ENCODE peak calls at places on chromosome 1, in four cellular contexts. Y is kidney epithelial cell, A is spleen, M is heart right ventricle. K is an unnamed sample.

GRCh38 chr1:59767119-59767518 is 47.6 kb upstream of the HOOK1 start:
- DNase-seq in Y (no peak), A (no peak), M (no peak), K (no peak)

GRCh38 chr1:56464294-56464693 is 115.1 kb downstream of the PLPP3 start:
- DNase-seq in A (no peak), Y (no peak), M (no peak), K (no peak)

GRCh38 chr1:114154146-114154962 is 685 bp upstream of the SYT6 start:
- DNase-seq in A (no peak), M (no peak), Y (no peak), K (no peak)

GRCh38 chr1:42960693-42961559 is 2.3 kb upstream of the SLC2A1 start:
- DNase-seq in Y (no peak), A (no peak), M (no peak), K (no peak)

GRCh38 chr1:25896266-25896665 is 10.0 kb downstream of the STMN1 start:
- DNase-seq in M (no peak), A (no peak), Y (no peak), K (no peak)

GRCh38 chr1:19468397-19468956 is 16.9 kb downstream of the CAPZB start:
- DNase-seq in M (peak), Y (no peak), A (peak), K (no peak)

GRCh38 chr1:59055908-59056719 is 240.8 kb upstream of the FGGY start:
- DNase-seq in M (no peak), A (no peak), Y (no peak), K (no peak)

GRCh38 chr1:55329091-55329490 is 113.9 kb upstream of the USP24 start:
- DNase-seq in M (peak), Y (no peak), A (no peak), K (no peak)

GRCh38 chr1:14027099-14027498 is 327.1 kb downstream of the PRDM2 start:
- DNase-seq in A (no peak), Y (no peak), M (no peak), K (no peak)

GRCh38 chr1:91151702-91152101 is 129.9 kb upstream of the ZNF644 start:
- DNase-seq in A (no peak), M (no peak), Y (no peak), K (no peak)

GRCh38 chr1:21355956-21356355 is 65.7 kb upstream of the ECE1 start:
- DNase-seq in Y (no peak), M (no peak), A (no peak), K (no peak)

GRCh38 chr1:227994632-227995300 is 12.0 kb upstream of the WNT3A start:
- DNase-seq in M (no peak), Y (no peak), A (peak), K (no peak)

GRCh38 chr1:159923203-159924024 is 1.9 kb downstream of the TAGLN2 start:
- DNase-seq in A (peak), M (peak), Y (peak), K (peak)

GRCh38 chr1:197736689-197737088 is 38.6 kb downstream of the DENND1B start:
- DNase-seq in Y (no peak), M (no peak), A (no peak), K (no peak)

GRCh38 chr1:39272027-39272790 is 67.7 kb downstream of the MACF1 start:
- DNase-seq in Y (no peak), M (no peak), A (no peak), K (no peak)

GRCh38 chr1:152188673-152189591 is 29.9 kb upstream of the RPTN start:
- DNase-seq in M (peak), Y (peak), A (peak), K (no peak)

GRCh38 chr1:176364231-176364905 is 98.6 kb upstream of the PAPPA2 start:
- DNase-seq in A (no peak), M (no peak), Y (no peak), K (no peak)

GRCh38 chr1:101388904-101389546 is 152.2 kb downstream of the S1PR1 start:
- DNase-seq in M (no peak), A (no peak), Y (peak), K (no peak)

GRCh38 chr1:244322791-244323521 is 128.8 kb downstream of the ADSS2 start:
- DNase-seq in A (no peak), M (no peak), Y (peak), K (peak)

GRCh38 chr1:12204140-12204539 is 25.7 kb upstream of the VPS13D start:
- DNase-seq in M (no peak), Y (no peak), A (peak), K (no peak)

GRCh38 chr1:208988811-208989222 is 594.7 kb upstream of the CAMK1G start:
- DNase-seq in M (no peak), A (no peak), Y (peak), K (peak)

GRCh38 chr1:207007352-207008033 is 25.1 kb downstream of the C1orf116 start:
- DNase-seq in Y (peak), A (no peak), M (no peak), K (peak)

GRCh38 chr1:8349961-8350360 is 32.0 kb downstream of the SLC45A1 start:
- DNase-seq in A (no peak), M (peak), Y (no peak), K (no peak)

GRCh38 chr1:167744901-167745300 is 23.1 kb downstream of the MPZL1 start:
- DNase-seq in M (no peak), Y (no peak), A (no peak), K (no peak)

GRCh38 chr1:204442376-204443259 is 31.0 kb upstream of the PPP1R15B start:
- DNase-seq in A (peak), M (no peak), Y (no peak), K (no peak)

GRCh38 chr1:147214842-147215539 is 10.1 kb downstream of the FMO5 start:
- DNase-seq in A (no peak), M (no peak), Y (no peak), K (peak)

GRCh38 chr1:200512191-200512590 is 102.4 kb upstream of the ZNF281 start:
- DNase-seq in Y (peak), A (no peak), M (no peak), K (peak)

GRCh38 chr1:147837845-147838363 is 64.7 kb upstream of the GJA8 start:
- DNase-seq in A (no peak), M (no peak), Y (no peak), K (no peak)

GRCh38 chr1:31689821-31690220 is 14.0 kb downstream of the COL16A1 start:
- DNase-seq in M (no peak), Y (peak), A (no peak), K (peak)

GRCh38 chr1:80529546-80529945 is 1271.2 kb upstream of the ADGRL2 start:
- DNase-seq in Y (no peak), M (no peak), A (no peak), K (no peak)

GRCh38 chr1:21499283-21499945 is 9.8 kb upstream of the ALPL start:
- DNase-seq in A (no peak), M (no peak), Y (no peak), K (no peak)

GRCh38 chr1:25799758-25800537 is at the start of gene SELENON:
- DNase-seq in M (peak), A (peak), Y (no peak), K (no peak)

GRCh38 chr1:108533351-108534083 is 26.4 kb upstream of the EEIG2 start:
- DNase-seq in Y (no peak), M (no peak), A (no peak), K (no peak)

DNA sequence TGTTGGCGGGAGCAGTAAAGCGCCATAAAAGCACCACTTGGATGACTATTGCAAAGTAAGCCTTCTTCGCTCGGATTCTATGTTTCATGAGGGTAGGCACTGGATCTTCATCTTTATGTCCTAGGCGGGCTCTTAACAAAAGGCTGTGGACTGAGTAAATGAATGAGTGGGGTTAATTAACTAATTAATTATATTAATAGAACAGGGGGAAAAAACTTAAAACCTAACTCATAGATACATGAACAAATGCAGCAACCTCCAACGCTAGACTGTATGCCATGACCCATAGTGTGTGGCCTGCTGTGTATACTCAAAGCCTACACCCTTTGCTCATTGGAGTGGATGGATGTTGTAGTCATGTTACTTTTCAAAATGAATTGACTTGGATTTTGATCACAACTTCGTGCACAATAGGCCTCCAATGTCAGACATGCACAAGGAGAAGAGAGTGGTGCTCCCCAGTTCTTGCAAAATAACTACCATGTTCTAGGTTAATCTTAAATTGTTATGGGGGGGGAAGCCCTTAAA is 417 bp upstream of the GFI1 start:
- DNase-seq in M (no peak), Y (no peak), A (no peak), K (no peak)
- H3K4me3 ChIP-seq in M (peak), Y (no peak), A (peak), K (peak)

DNA sequence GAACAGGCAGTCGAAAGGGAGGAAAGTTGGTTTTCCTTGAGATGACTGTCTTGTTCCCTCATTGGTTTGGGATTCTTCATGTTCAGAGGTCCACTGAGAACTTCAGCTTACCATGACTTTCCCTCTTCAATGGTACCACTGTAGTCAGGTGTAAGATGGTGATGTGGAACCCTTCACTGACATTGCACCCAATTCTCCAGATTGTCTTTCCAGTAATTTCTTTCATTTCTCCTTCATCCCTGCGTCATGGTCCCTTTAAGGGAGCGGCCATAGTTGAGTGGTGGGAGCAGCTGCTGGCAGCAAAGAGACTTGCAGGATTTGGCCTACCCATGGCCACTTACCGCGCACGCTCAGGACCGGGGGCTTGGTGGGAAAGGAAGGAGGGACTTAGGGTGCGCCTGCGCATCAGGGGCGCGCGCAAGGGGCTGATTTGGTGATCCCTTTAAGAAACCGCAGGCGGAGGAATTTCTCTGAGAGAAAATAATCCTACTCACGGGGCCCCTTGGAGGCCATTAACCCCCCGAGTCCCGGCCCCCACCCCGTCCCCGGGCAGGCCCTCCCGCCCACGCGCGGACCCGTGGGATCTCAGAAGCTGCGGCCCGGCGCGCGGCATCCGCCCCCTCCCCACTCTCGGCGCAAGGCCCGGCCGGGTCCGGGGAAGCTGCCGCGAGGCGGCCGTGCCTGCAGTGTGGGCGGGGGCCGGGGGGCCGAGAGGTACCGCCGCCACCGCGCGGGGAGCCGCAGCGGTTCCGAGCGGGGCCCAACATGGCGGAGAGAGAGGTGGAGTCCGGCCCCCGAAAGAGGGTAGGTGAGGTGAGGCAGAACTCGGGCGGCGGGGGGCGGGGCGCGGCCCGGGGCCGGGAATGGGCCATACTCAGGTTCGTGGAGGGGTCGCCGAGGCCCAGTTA is at the start of gene ZMYM4:
- DNase-seq in A (peak), Y (peak), M (peak), K (peak)
- TF ChIP-seq CTCF in A (peak), Y (peak), M (peak), K (no peak)

GRCh38 chr1:45305231-45305630 is 21.5 kb upstream of the HPDL start:
- DNase-seq in A (no peak), M (no peak), Y (no peak), K (no peak)

GRCh38 chr1:45306319-45306718 is 20.4 kb upstream of the HPDL start:
- DNase-seq in Y (no peak), M (no peak), A (no peak), K (no peak)

GRCh38 chr1:45303582-45304310 is 22.9 kb upstream of the HPDL start:
- DNase-seq in Y (peak), A (peak), M (peak), K (peak)

GRCh38 chr1:45302505-45303331 is 24.0 kb upstream of the HPDL start:
- DNase-seq in M (no peak), A (no peak), Y (no peak), K (no peak)

GRCh38 chr1:45304311-45305081 is 22.2 kb upstream of the HPDL start:
- DNase-seq in A (peak), M (peak), Y (no peak), K (no peak)
- H3K4me3 ChIP-seq in A (peak), M (peak), Y (peak), K (peak)

GRCh38 chr1:95793893-95794292 is 559.9 kb downstream of the RWDD3 start:
- DNase-seq in Y (no peak), M (no peak), A (no peak), K (no peak)
- TF ChIP-seq CTCF in Y (no peak), M (no peak), A (no peak), K (peak)

DNA sequence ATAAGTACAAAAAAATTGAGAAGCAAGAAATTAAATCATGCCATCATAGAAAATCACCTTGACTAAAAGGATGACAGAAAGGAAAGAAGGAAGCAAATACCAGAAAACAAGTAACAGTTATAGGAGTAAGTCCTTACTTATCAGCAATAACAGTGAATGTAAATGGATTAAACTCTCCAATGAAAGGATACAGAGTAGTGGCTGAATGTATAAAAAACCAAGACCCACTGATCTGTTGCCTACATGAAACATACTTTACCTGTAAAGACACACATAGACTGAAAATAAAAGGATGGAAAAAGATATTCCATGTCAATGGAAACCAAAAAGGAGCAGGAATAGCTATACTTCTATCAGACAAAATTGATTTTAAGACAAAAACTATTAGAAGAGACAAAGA is 52.2 kb downstream of the RABGAP1L start:
- DNase-seq in Y (no peak), A (no peak), M (no peak), K (no peak)
- H3K4me3 ChIP-seq in Y (no peak), A (no peak), M (no peak), K (no peak)

GRCh38 chr1:27491748-27492700 is 2.1 kb upstream of the WASF2 start:
- DNase-seq in Y (no peak), M (peak), A (peak), K (no peak)

GRCh38 chr1:27499142-27499541 is 9.2 kb upstream of the WASF2 start:
- DNase-seq in A (no peak), Y (no peak), M (no peak), K (no peak)

GRCh38 chr1:27496604-27497155 is 6.7 kb upstream of the WASF2 start:
- DNase-seq in M (peak), A (no peak), Y (no peak), K (no peak)
- TF ChIP-seq CTCF in M (peak), A (no peak), Y (peak), K (peak)

GRCh38 chr1:155968670-155969069 is 9.7 kb downstream of the ARHGEF2 start:
- DNase-seq in A (no peak), M (peak), Y (no peak), K (no peak)

GRCh38 chr1:155967410-155968400 is 10.6 kb downstream of the ARHGEF2 start:
- DNase-seq in Y (no peak), A (peak), M (peak), K (no peak)

GRCh38 chr1:155964193-155964592 is 14.2 kb downstream of the ARHGEF2 start:
- DNase-seq in A (no peak), M (no peak), Y (no peak), K (no peak)

GRCh38 chr1:155966135-155966534 is 12.2 kb downstream of the ARHGEF2 start:
- DNase-seq in M (no peak), Y (no peak), A (no peak), K (no peak)

GRCh38 chr1:155966750-155967149 is 11.6 kb downstream of the ARHGEF2 start:
- DNase-seq in A (no peak), M (no peak), Y (no peak), K (no peak)
- H3K4me3 ChIP-seq in A (no peak), M (no peak), Y (no peak), K (no peak)